ENCODE peak calls at places on chromosomes 11 and 22, in seven cellular contexts. R is Panc1; N is CD8-positive, alpha-beta T cell; K is fibroblast of lung; Q is cardiac muscle cell; F is right lobe of liver; L is neural progenitor cell. S is an unnamed sample. For H3K36me3, the result is how much of the 10 kb centered on the place peaks cover.

GRCh38 chr11:66070604-66071325 is 693 bp downstream of the PACS1 start:
- DNase-seq in F (peak), R (no peak), K (peak), Q (peak), N (peak), L (peak), S (peak)

GRCh38 chr11:33234397-33235168 is 22.6 kb upstream of the HIPK3 start:
- DNase-seq in Q (no peak), K (peak), R (no peak), F (no peak), N (no peak), L (no peak), S (no peak)

GRCh38 chr11:128548655-128549255 is 38.6 kb downstream of the ETS1 start:
- DNase-seq in Q (peak), R (no peak), N (peak), K (peak), F (peak), L (peak), S (peak)

GRCh38 chr11:8809605-8810272 is 101.2 kb upstream of the AKIP1 start:
- DNase-seq in L (peak), Q (peak), K (no peak), R (no peak), F (no peak), N (no peak), S (no peak)

GRCh38 chr22:23608583-23608982 is 23.5 kb downstream of the DRICH1 start:
- DNase-seq in L (peak), R (no peak), Q (peak), N (no peak), F (no peak), K (peak), S (no peak)

GRCh38 chr11:11211888-11212287 is 141.2 kb downstream of the CSNK2A3 start:
- DNase-seq in K (no peak), N (no peak), F (no peak), R (no peak), Q (no peak), L (no peak), S (no peak)

GRCh38 chr11:20963596-20963995 is 294.2 kb downstream of the NELL1 start:
- DNase-seq in R (no peak), L (no peak), N (no peak), F (no peak), Q (no peak), K (no peak), S (no peak)

GRCh38 chr22:48278620-48279464 is 1516.4 kb downstream of the TBC1D22A start:
- DNase-seq in R (no peak), Q (no peak), F (no peak), N (no peak), K (no peak), L (no peak), S (no peak)

GRCh38 chr22:36377022-36377631 is 10.6 kb downstream of the MYH9 start:
- DNase-seq in F (no peak), N (peak), Q (no peak), L (no peak), R (no peak), K (no peak), S (no peak)

GRCh38 chr11:113521737-113522517 is 46.7 kb upstream of the DRD2 start:
- DNase-seq in F (no peak), N (no peak), K (no peak), R (no peak), Q (no peak), L (no peak), S (no peak)

GRCh38 chr11:24524156-24524555 is 27.3 kb downstream of the LUZP2 start:
- DNase-seq in L (no peak), K (no peak), R (no peak), F (no peak), N (no peak), Q (no peak), S (no peak)

GRCh38 chr11:73889019-73889418 is 12.2 kb downstream of the PAAF1 start:
- DNase-seq in K (peak), N (no peak), L (no peak), Q (no peak), R (no peak), F (no peak), S (no peak)

GRCh38 chr11:68632802-68633201 is 51.5 kb upstream of the GAL start:
- DNase-seq in R (peak), F (no peak), L (peak), N (peak), Q (peak), K (peak), S (peak)

GRCh38 chr11:17781221-17781620 is 46.6 kb downstream of the KCNC1 start:
- DNase-seq in Q (no peak), L (no peak), N (no peak), K (no peak), F (no peak), R (no peak), S (no peak)

GRCh38 chr11:63552921-63553320 is 10.3 kb downstream of the PLAAT2 start:
- DNase-seq in R (no peak), Q (no peak), L (no peak), K (no peak), N (peak), F (no peak), S (no peak)

GRCh38 chr11:117868815-117869642 is 7.4 kb downstream of the FXYD6 start:
- DNase-seq in R (no peak), N (no peak), K (no peak), Q (no peak), F (no peak), L (no peak), S (no peak)

GRCh38 chr11:28346721-28347120 is 238.5 kb downstream of the METTL15 start:
- DNase-seq in L (no peak), N (no peak), R (no peak), Q (no peak), K (no peak), F (no peak), S (no peak)

GRCh38 chr11:96704847-96705246 is 315.0 kb downstream of the JRKL start:
- DNase-seq in K (peak), R (no peak), F (no peak), Q (peak), L (peak), N (no peak), S (no peak)

GRCh38 chr22:23035557-23036277 is 34.6 kb upstream of the GNAZ start:
- DNase-seq in N (no peak), R (no peak), F (no peak), L (no peak), Q (no peak), K (no peak), S (no peak)

GRCh38 chr22:24270556-24271405 is at the start of gene SPECC1L:
- DNase-seq in N (peak), K (peak), R (peak), Q (peak), F (peak), L (peak), S (peak)

GRCh38 chr11:72239296-72239848 is 4.6 kb downstream of the PHOX2A start:
- DNase-seq in F (peak), N (no peak), K (peak), Q (no peak), L (peak), R (no peak), S (no peak)

GRCh38 chr22:19377565-19378361 is 53.8 kb downstream of the HIRA start:
- DNase-seq in N (no peak), Q (no peak), L (no peak), F (peak), K (no peak), R (no peak), S (no peak)
- H3K36me3 ChIP-seq in N (under half), Q (half or more), L (under half), F (under half), K (under half), R (under half), S (half or more)

DNA sequence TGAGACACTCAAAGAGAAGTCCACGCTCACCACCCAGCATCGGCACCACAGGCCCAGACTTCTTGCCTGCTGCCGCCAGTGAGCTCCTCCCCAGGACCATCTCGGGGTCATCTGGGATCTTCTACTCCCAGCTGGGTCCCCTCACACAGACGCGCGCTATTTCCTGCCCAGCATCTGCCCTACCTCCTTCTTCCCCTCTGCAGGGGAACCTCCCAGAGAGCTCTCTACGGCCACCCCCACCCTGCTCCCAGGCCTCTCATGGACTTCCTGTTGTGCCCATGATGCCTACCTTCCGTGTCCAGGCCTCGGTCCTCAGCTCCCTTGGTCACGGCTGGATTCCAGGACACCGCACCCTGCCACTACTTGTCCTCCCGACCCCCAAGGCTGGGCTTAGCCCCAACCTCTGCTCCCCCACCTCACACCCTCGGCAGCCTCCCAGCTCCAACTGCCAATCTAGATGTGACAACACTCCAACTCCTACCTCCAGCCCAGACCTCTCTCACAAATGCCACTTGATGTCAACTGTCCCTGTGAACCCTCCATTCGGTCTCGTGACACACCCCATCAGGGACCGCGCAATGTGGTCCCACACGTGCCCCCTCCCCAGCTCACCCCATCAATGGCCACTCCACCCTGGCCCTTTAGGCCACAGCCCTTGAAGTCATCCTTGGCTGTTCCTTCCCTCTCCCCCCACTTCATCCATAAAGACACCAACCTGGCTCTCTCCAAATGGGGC is 45.3 kb downstream of the SGSM3 start:
- DNase-seq in N (no peak), F (peak), L (no peak), R (no peak), K (no peak), Q (no peak), S (no peak)
- H3K36me3 ChIP-seq in N (under half), F (under half), L (under half), R (under half), K (under half), Q (under half), S (half or more)

GRCh38 chr22:30302810-30303138 is 13.5 kb upstream of the CASTOR1 start:
- DNase-seq in Q (no peak), K (no peak), F (no peak), N (no peak), L (no peak), R (no peak), S (no peak)
- H3K36me3 ChIP-seq in Q (under half), K (under half), F (under half), N (under half), L (under half), R (under half), S (half or more)

DNA sequence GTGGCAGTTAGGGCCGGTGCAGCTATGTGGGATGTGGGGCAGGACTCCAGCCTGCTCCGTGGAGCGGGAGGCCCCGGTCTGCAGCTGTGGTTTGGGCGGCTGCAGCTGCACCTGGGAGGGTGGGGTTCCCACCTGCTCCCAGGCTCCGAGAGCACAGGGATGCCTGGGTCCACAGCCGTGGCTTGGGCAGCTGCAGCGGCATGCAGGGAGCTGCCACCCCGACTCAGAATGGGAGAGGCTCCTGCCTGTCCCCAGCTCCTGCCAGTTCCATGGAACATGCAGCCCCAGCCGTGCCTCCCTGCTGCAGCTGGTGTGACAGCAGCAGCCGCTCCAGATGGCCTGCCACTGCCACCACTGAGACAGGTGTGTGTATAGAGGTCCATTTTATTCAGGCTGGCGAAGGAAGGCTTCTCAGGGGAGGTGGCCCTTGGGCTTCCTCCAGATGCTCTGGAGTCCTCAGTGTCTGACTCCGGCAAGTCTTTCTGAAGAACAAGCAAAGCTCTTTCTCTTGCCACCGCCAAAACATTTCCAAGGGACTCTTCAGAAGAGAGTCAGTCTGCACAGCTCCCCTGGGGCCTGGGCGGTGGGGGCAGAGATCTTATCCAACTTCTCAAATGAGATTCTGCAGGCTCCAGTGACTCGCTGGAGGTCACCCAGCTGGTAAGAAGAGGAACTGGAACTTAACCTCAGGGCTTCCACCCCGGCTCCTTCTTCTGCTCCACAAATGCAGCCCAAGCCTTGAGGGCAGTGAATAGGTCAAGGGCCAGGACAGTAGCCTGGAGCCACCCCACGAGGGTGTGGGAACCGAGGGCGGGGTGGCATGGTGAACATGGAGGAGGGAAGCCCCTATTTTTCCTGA is 21.6 kb upstream of the UPK3A start:
- DNase-seq in K (no peak), L (no peak), R (no peak), N (no peak), Q (no peak), F (no peak), S (no peak)
- H3K36me3 ChIP-seq in K (under half), L (under half), R (under half), N (under half), Q (under half), F (under half), S (under half)

DNA sequence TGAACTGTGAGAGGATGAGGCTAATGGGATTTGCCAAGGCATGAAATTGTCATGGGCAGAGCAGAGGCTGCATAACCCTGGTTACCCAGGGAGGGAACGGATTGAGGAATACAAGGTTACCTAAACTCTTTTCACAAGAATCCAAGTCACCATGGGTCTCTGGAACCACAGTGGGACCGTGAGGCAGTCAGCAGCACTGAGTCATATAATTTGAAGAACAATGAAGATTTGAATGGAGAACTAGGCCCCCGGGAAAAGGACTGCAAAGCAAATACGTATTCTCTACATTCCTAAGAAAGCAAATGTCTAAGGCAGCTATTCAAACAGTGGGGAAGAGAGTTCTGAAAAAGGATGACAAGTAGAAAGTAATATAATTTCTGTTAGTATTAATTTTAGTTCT is 19.8 kb downstream of the CAT start:
- DNase-seq in K (no peak), F (no peak), L (no peak), R (no peak), Q (no peak), N (no peak), S (no peak)
- H3K36me3 ChIP-seq in K (under half), F (under half), L (under half), R (under half), Q (under half), N (under half), S (half or more)

GRCh38 chr22:27903805-27904473 is 15.1 kb downstream of the PITPNB start:
- DNase-seq in L (no peak), F (no peak), Q (no peak), K (no peak), R (no peak), N (no peak), S (no peak)
- H3K36me3 ChIP-seq in L (under half), F (under half), Q (under half), K (under half), R (under half), N (under half), S (under half)

DNA sequence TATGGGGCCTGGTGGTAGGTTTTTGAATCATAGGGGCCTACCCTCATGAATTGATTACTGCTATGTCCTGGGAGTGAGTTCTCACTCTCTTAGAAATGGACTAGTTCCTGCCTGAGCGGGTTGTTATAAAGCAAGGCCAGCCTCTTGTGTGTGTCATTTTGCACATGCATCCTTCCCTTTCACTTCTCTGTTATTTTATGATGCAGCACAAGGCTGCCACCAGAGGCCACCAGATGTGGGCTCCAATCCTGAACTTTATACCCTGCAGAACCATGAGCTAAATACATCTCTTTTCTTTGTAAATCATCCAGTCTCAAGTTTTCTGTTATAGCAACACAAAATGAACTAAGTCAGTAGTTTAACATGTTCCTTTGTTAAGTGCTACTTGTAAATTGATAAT is 251.4 kb downstream of the BLID start:
- DNase-seq in L (no peak), Q (no peak), F (no peak), K (no peak), R (no peak), N (no peak), S (no peak)
- H3K36me3 ChIP-seq in L (under half), Q (under half), F (under half), K (under half), R (under half), N (under half), S (under half)

GRCh38 chr22:31838917-31839316 is 85.1 kb downstream of the DEPDC5 start:
- DNase-seq in L (no peak), F (no peak), K (no peak), Q (no peak), N (no peak), R (no peak), S (no peak)
- H3K36me3 ChIP-seq in L (under half), F (under half), K (under half), Q (under half), N (under half), R (under half), S (half or more)

DNA sequence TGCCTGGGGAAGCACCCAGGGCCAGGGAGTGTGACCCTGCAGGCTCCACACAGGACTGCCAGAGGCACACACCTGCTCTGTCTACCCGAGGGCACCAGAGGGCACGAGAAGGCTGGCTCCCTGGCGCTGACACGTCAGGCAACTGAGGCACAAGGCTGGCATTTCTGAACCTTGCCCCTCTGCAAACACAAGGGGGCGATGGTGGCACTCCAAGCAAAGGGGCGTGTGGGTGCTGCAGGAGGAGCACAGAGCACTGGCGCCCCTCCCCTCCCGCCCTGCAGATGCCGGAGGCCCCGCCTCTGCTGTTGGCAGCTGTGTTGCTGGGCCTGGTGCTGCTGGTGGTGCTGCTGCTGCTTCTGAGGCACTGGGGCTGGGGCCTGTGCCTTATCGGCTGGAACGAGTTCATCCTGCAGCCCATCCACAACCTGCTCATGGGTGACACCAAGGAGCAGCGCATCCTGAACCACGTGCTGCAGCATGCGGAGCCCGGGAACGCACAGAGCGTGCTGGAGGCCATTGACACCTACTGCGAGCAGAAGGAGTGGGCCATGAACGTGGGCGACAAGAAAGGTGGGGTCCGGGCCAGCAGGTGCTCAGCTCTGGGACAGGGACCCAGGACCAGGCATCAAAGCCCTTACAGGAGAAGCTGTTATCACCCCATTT is 20.8 kb upstream of the TXNRD2 start:
- DNase-seq in N (peak), L (peak), F (peak), Q (peak), K (peak), R (no peak), S (peak)
- H3K36me3 ChIP-seq in N (under half), L (under half), F (under half), Q (under half), K (under half), R (under half), S (under half)

GRCh38 chr11:118900535-118901384 is 17.1 kb downstream of the CXCR5 start:
- DNase-seq in F (no peak), Q (no peak), R (no peak), K (no peak), L (no peak), N (no peak), S (no peak)

GRCh38 chr11:118898400-118899295 is 15.0 kb downstream of the CXCR5 start:
- DNase-seq in F (no peak), K (no peak), Q (no peak), L (no peak), R (no peak), N (no peak), S (no peak)

GRCh38 chr11:118901494-118902335 is 18.0 kb downstream of the CXCR5 start:
- DNase-seq in Q (no peak), F (no peak), R (no peak), N (no peak), K (peak), L (no peak), S (no peak)

GRCh38 chr11:118899296-118899688 is 15.6 kb downstream of the CXCR5 start:
- DNase-seq in K (no peak), Q (no peak), F (no peak), L (no peak), R (no peak), N (no peak), S (no peak)

DNA sequence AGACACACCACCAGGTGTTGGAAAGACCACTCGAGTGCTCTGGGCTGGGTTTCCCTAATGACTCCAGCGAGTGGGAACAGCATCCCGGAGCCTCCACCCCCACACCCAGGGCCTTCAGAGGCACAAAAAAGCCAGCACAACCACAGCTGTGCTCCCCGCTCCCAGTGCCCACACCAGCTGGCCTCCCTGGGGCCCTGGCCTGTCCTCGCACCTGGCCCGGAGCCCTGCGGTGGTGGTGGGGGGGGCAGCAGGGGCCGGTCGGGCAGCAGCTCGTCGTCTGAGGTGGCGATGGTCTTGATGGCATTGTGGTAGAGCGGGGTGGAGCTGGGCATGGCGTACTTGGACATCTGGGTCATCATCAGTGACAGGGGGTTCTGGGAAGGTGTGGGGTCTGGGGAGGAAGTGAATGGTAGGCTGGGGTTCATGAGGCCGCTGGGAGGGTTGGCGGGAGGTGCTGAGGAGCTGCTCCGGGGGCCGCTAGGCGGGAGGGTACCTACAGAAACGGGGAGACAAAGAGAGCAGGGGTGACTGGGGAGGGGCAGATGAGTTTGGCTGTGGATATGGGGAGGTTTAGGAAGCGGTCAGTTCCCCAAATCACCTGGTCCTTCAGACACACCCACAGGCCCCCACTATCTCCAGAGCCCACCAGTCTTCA is 16.1 kb downstream of the CXCR5 start:
- DNase-seq in F (no peak), Q (no peak), N (no peak), L (no peak), R (no peak), K (no peak), S (no peak)
- H3K36me3 ChIP-seq in F (under half), Q (under half), N (half or more), L (under half), R (under half), K (under half), S (half or more)